ENCODE peak calls at places on chromosome 15, in four cellular contexts. O, F, A and L are unnamed samples.

GRCh38 chr15:39803016-39803415 is 20.4 kb upstream of the FSIP1 start:
- DNase-seq in A (no peak), F (no peak), O (no peak), L (no peak)

GRCh38 chr15:88115529-88116152 is 140.9 kb downstream of the NTRK3 start:
- DNase-seq in A (no peak), O (no peak), F (no peak), L (no peak)

GRCh38 chr15:58873267-58873666 is 60.2 kb downstream of the SLTM start:
- DNase-seq in O (no peak), A (peak), F (no peak), L (no peak)

GRCh38 chr15:86611392-86612040 is 531.8 kb downstream of the AGBL1 start:
- DNase-seq in O (no peak), A (no peak), F (no peak), L (no peak)

GRCh38 chr15:92074646-92075045 is 221.1 kb downstream of the SLCO3A1 start:
- DNase-seq in F (no peak), A (peak), O (no peak), L (no peak)

GRCh38 chr15:78567541-78567940 is 2.2 kb downstream of the CHRNA5 start:
- DNase-seq in O (no peak), F (no peak), A (no peak), L (no peak)

GRCh38 chr15:94274745-94275144 is 43.4 kb downstream of the MCTP2 start:
- DNase-seq in F (no peak), A (no peak), O (no peak), L (no peak)

GRCh38 chr15:92921215-92922131 is 21.3 kb downstream of the CHD2 start:
- DNase-seq in F (peak), A (peak), O (no peak), L (no peak)

GRCh38 chr15:63401714-63402497 is 20.3 kb upstream of the CA12 start:
- DNase-seq in O (no peak), F (no peak), A (no peak), L (no peak)

GRCh38 chr15:31463521-31464102 is 137.0 kb downstream of the KLF13 start:
- DNase-seq in A (no peak), F (peak), O (no peak), L (no peak)

GRCh38 chr15:22735781-22736180 is 50.7 kb upstream of the NIPA1 start:
- DNase-seq in A (peak), O (no peak), F (no peak), L (no peak)
- TF ChIP-seq FOS in A (no peak), O (no peak), F (no peak), L (no peak)

GRCh38 chr15:98901438-98901837 is 106.2 kb downstream of the PGPEP1L start:
- DNase-seq in F (no peak), O (no peak), A (no peak), L (no peak)

GRCh38 chr15:98898122-98898521 is 109.5 kb downstream of the PGPEP1L start:
- DNase-seq in O (no peak), F (no peak), A (no peak), L (no peak)

GRCh38 chr15:98899266-98900021 is 108.1 kb downstream of the PGPEP1L start:
- DNase-seq in O (no peak), F (no peak), A (no peak), L (no peak)

GRCh38 chr15:98903377-98904018 is 104.1 kb downstream of the PGPEP1L start:
- DNase-seq in A (peak), F (peak), O (no peak), L (no peak)

DNA sequence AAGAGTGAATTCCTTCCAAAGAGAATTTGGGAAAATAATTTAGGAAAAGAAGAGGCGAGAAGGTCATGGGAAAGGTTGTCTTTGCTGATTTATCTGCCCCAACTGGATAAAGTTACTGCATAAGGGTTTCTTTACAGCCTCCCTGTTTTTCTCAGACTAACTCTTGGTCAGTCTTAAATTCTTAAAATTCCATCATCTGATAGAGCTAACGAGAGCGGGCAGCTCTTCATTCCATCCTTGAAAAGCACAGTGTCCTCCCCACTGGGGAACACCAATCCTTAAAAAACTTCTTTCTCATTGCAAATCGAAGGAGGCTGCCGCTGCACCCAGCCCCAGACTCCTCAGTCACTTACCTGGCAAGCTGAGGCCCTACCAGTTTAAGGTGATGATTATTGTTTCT is 107.2 kb downstream of the PGPEP1L start:
- DNase-seq in A (peak), O (no peak), F (no peak), L (no peak)
- H3K27ac ChIP-seq in A (peak), O (no peak), F (no peak), L (no peak)

DNA sequence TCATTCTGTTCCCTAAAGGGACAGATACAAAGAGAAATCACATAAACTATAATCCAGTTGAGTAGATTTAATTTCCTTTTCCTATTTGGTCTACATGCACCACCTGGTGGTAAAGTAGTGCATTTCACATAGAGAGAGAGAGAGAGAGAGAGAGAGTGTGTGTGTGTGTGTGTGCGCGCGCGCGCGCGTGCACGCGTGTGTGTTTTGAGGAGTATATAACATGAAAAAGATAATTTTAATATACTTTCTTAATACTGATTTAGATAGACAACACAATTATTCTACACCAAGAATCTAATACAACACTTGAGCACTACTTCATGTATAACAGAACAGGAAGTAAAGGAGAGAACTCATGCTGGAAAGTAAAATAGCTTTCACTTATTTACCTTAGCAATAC is 1.1 kb upstream of the FGF7 start:
- DNase-seq in F (peak), A (peak), O (peak), L (peak)
- TF ChIP-seq FOS in F (no peak), A (no peak), O (no peak), L (no peak)

DNA sequence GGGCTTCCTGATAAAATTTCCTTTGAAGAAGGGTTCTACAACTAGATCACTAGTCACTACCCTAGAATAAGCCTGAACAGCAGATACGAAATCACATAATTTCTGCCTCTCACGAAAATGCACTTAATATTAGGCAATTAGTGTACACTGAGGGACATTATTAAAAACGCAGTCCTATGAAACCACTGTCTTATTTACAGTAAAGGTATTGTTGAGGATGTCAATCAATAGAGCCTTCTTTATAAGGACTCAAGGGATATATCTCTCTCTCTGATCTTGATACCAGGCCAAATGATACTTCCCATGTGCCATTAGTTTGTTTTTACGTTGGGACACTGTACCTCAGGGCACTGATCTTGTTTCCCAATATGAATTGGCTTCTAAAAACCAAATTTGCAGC is 59.6 kb downstream of the ETFA start:
- DNase-seq in A (no peak), F (no peak), O (no peak), L (no peak)
- H3K27ac ChIP-seq in A (no peak), F (no peak), O (no peak), L (no peak)

DNA sequence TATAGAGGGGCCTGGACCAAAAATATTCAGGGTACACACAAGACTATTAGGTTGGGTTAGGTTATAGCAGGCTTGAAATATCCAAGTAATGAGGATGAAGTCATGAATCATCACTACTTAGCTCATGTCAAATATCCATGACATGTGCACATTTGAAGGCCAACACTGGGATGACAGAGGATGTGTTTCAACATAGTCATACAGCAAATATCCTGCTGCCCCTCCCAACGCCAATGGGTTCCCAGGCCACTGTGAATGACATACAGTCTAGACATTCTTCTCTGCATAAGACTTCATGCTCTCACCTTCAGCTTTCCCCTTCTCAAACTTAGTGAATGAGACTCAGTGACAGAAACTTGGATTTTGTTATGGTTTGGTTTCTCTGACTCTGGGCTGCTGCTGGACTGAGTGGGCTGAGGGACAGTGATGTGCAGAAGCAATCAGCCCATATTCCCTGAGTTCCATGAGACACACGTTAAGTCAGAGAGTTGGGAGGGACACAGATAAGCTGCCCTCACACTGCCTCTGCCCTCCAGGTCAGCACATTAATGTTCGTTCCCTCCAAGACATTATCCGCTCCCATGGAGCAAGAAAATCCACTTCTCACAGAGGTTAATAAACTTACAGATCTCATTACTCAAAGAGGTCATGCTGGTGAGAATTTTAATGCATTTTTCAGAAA is 15.4 kb downstream of the HOMER2 start:
- DNase-seq in O (no peak), A (peak), F (no peak), L (no peak)
- TF ChIP-seq FOS in O (no peak), A (no peak), F (no peak), L (no peak)

DNA sequence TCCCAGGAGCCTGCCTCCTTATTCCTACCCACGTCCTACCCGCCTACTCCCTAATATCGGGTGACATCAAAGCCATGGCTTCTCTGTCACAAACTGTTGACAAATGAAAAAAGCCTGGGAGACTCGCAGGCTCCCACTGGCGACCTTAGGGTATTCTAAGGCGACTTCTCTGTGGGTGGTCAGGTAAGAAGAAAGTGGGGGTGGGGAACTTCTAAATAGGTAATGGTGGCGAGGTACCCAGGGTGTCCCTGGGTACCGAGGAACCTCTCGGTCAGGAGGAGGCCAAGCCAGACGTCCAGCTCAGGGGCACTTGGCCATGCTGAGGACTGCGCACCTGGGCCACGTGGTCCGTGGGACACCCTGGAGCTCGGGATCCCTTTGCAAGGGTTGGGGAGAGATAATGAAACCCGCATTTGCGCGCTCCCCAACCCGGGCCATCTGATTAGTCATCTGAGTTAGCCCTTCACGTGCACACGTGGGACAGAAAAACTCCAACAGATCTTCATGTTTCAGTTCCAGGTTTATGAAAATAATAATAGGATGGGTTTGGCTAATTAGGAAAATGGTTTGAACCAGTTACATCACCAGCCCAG is 78.2 kb downstream of the NR2F2 start:
- DNase-seq in A (no peak), F (no peak), O (peak), L (no peak)
- H3K27ac ChIP-seq in A (no peak), F (no peak), O (no peak), L (no peak)

GRCh38 chr15:68614621-68615035 is 35.8 kb downstream of the CORO2B start:
- DNase-seq in F (no peak), A (no peak), O (no peak), L (no peak)

GRCh38 chr15:68617001-68617400 is 38.2 kb downstream of the CORO2B start:
- DNase-seq in A (peak), O (no peak), F (peak), L (no peak)

GRCh38 chr15:68616397-68616796 is 37.6 kb downstream of the CORO2B start:
- DNase-seq in F (no peak), A (no peak), O (no peak), L (no peak)

GRCh38 chr15:68615811-68616210 is 37.0 kb downstream of the CORO2B start:
- DNase-seq in A (no peak), F (no peak), O (no peak), L (no peak)

DNA sequence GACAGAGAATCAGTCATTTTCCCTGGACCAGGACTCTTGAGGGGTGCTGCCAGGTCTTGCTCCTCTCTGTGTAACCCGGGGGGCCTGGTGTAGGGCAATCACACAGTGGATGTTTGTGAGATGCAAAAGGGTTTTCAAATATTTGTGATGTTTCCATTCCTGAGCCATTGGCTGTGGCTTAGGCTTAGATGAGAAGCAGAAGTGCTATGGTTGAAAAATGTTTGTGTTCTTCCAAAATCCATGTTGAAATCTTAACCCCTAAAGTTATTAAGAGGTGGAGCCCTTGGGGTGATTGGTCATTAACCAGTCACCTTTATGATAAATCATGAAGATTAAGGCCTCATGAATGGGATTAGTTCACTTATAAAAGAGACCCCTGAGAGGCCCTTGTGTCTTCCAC is 36.5 kb downstream of the CORO2B start:
- DNase-seq in F (no peak), O (no peak), A (no peak), L (no peak)
- TF ChIP-seq FOS in F (no peak), O (no peak), A (no peak), L (no peak)

GRCh38 chr15:66800584-66801235 is 98.7 kb downstream of the SMAD6 start:
- DNase-seq in A (no peak), O (no peak), F (no peak), L (no peak)
- H3K27ac ChIP-seq in A (peak), O (no peak), F (no peak), L (no peak)